ENCODE peak calls at places on chromosomes 3 and 15, in nine cellular contexts. H is SK-N-SH, O is lower lobe of right lung, E is HCT116, R is GM23248, N is OCI-LY7, A is spleen, M is left ventricle myocardium inferior, B is IMR-90. D is an unnamed sample.

GRCh38 chr15:48800811-48801460 is 9.9 kb downstream of the CEP152 start:
- DNase-seq in M (no peak), N (peak; percentile 13), A (no peak), R (peak; percentile 59), H (peak; percentile 20), B (peak; percentile 43), O (no peak), E (no peak), D (no peak)

GRCh38 chr15:100559330-100559729 is 30.6 kb upstream of the CERS3 start:
- DNase-seq in A (no peak), N (no peak), E (no peak), R (peak; percentile 85), M (no peak), O (no peak), B (peak; percentile 81), H (no peak), D (peak; percentile 48)

GRCh38 chr3:143507735-143508580 is 340.3 kb downstream of the SLC9A9 start:
- DNase-seq in B (peak; percentile 72), A (no peak), O (no peak), R (peak; percentile 87), M (no peak), H (no peak), N (no peak), E (no peak), D (no peak)

GRCh38 chr15:90099868-90100854 is 2.1 kb downstream of the IDH2 start:
- DNase-seq in M (no peak), B (peak; percentile 53), R (peak; percentile 94), O (no peak), E (no peak), A (peak; percentile 69), H (no peak), N (peak; percentile 45), D (peak; percentile 73)

GRCh38 chr3:134055661-134056060 is 25.9 kb upstream of the SLCO2A1 start:
- DNase-seq in N (no peak), B (no peak), A (peak; percentile 45), O (no peak), M (no peak), E (no peak), H (no peak), R (no peak), D (no peak)

GRCh38 chr15:63896336-63897115 is 62.8 kb upstream of the HERC1 start:
- DNase-seq in M (no peak), O (no peak), B (peak; percentile 81), N (no peak), R (peak; percentile 77), A (peak; percentile 81), E (no peak), H (no peak), D (peak; percentile 72)

GRCh38 chr15:63826513-63826912 is 7.2 kb downstream of the HERC1 start:
- DNase-seq in M (no peak), R (peak; percentile 56), E (no peak), N (peak; percentile 57), A (no peak), O (no peak), B (peak; percentile 48), H (no peak), D (no peak)

GRCh38 chr3:132203889-132204596 is 113.2 kb upstream of the ACP3 start:
- DNase-seq in M (no peak), N (no peak), B (no peak), R (no peak), E (no peak), H (no peak), A (no peak), O (no peak), D (no peak)

GRCh38 chr3:58570851-58571250 is 6.3 kb downstream of the FAM107A start:
- DNase-seq in O (no peak), A (peak; percentile 37), R (no peak), N (no peak), B (no peak), M (no peak), H (no peak), E (no peak), D (no peak)

GRCh38 chr15:85314653-85315052 is 65.8 kb upstream of the AKAP13 start:
- DNase-seq in R (peak; percentile 35), M (no peak), O (no peak), B (peak; percentile 73), A (no peak), E (no peak), N (no peak), H (no peak), D (no peak)

GRCh38 chr3:129417354-129417753 is 11.1 kb downstream of the EFCAB12 start:
- DNase-seq in H (no peak), R (peak; percentile 12), A (no peak), N (no peak), M (no peak), E (no peak), B (peak; percentile 74), O (no peak), D (no peak)

GRCh38 chr3:151504606-151505005 is 43.7 kb upstream of the IGSF10 start:
- DNase-seq in N (no peak), O (no peak), H (no peak), M (no peak), R (no peak), B (no peak), E (no peak), A (no peak), D (no peak)

GRCh38 chr15:37056168-37056893 is 44.0 kb downstream of the MEIS2 start:
- DNase-seq in A (no peak), E (no peak), R (no peak), H (no peak), M (peak; percentile 76), N (no peak), O (no peak), B (no peak), D (peak; percentile 52)

GRCh38 chr3:37922721-37923575 is 61.3 kb downstream of the CTDSPL start:
- DNase-seq in E (no peak), B (peak; percentile 61), R (peak; percentile 75), A (no peak), M (peak; percentile 37), H (no peak), O (no peak), N (no peak), D (peak; percentile 36)

GRCh38 chr3:49346797-49347251 is 7.0 kb upstream of the USP4 start:
- DNase-seq in E (no peak), N (no peak), O (no peak), B (peak; percentile 69), A (no peak), R (peak; percentile 82), H (no peak), M (no peak), D (no peak)

GRCh38 chr15:69600556-69601085 is 148.0 kb downstream of the RPLP1 start:
- DNase-seq in B (no peak), O (no peak), H (no peak), R (no peak), E (no peak), A (no peak), M (no peak), N (no peak), D (no peak)

GRCh38 chr15:69602095-69602494 is 149.5 kb downstream of the RPLP1 start:
- DNase-seq in E (no peak), B (no peak), A (no peak), O (no peak), M (no peak), N (no peak), H (no peak), R (no peak), D (no peak)

GRCh38 chr15:69602921-69603320 is 150.3 kb downstream of the RPLP1 start:
- DNase-seq in A (no peak), O (no peak), R (peak; percentile 24), M (no peak), H (no peak), E (no peak), B (no peak), N (no peak), D (no peak)

GRCh38 chr15:69597061-69597592 is 144.5 kb downstream of the RPLP1 start:
- DNase-seq in B (no peak), A (no peak), O (no peak), M (no peak), H (no peak), N (no peak), R (no peak), E (no peak), D (no peak)

GRCh38 chr15:69599271-69599670 is 146.7 kb downstream of the RPLP1 start:
- DNase-seq in O (no peak), E (no peak), M (no peak), R (no peak), H (no peak), B (no peak), A (no peak), N (no peak), D (no peak)
- H3K27ac ChIP-seq in O (no peak overlapping the region), E (no peak overlapping the region), M (no peak overlapping the region), R (no peak overlapping the region), H (no peak overlapping the region), B (no peak overlapping the region), A (no peak overlapping the region), N (no peak overlapping the region), D (no peak overlapping the region)

GRCh38 chr15:72227192-72227586 is 3.8 kb downstream of the PKM start:
- DNase-seq in N (peak; percentile 24), E (peak; percentile 59), M (no peak), H (no peak), B (peak; percentile 91), O (no peak), A (no peak), R (peak; percentile 92), D (peak; percentile 47)

GRCh38 chr15:72229947-72230196 is 1.1 kb downstream of the PKM start:
- DNase-seq in N (no peak), R (no peak), H (no peak), A (no peak), B (no peak), E (no peak), M (no peak), O (no peak), D (no peak)

GRCh38 chr15:72229076-72229946 is 1.7 kb downstream of the PKM start:
- DNase-seq in O (no peak), H (peak; percentile 24), B (peak; percentile 24), A (no peak), M (peak; percentile 25), R (peak; percentile 90), E (no peak), N (peak; percentile 76), D (peak; percentile 60)

GRCh38 chr15:72230197-72231065 is 559 bp downstream of the PKM start:
- DNase-seq in M (peak; percentile 94), A (peak; percentile 95), N (peak; percentile 83), E (no peak), R (peak; percentile 91), H (peak; percentile 95), B (peak; percentile 91), O (peak; percentile 92), D (peak; percentile 92)

GRCh38 chr15:72227720-72228119 is 3.3 kb downstream of the PKM start:
- DNase-seq in E (no peak), R (peak; percentile 45), B (no peak), O (no peak), N (no peak), M (no peak), H (no peak), A (no peak), D (no peak)
- H3K4me1 ChIP-seq in E (peaks cover 74% of the 10 kb centered on the region), R (peaks cover 52% of the 10 kb centered on the region), B (peaks cover 27% of the 10 kb centered on the region), O (peaks cover 63% of the 10 kb centered on the region), N (peaks cover 55% of the 10 kb centered on the region), M (peaks cover 93% of the 10 kb centered on the region), H (peaks cover 58% of the 10 kb centered on the region), A (peaks cover 45% of the 10 kb centered on the region), D (peaks cover 69% of the 10 kb centered on the region)

GRCh38 chr15:91940466-91941381 is 87.2 kb downstream of the SLCO3A1 start:
- DNase-seq in H (peak; percentile 45), B (no peak), O (peak; percentile 69), N (no peak), M (no peak), E (no peak), R (no peak), A (no peak), D (no peak)
- H3K27ac ChIP-seq in H (no peak overlapping the region), B (no peak overlapping the region), O (peak overlapping the region; percentile 83), N (no peak overlapping the region), M (peak overlapping the region; percentile 84), E (no peak overlapping the region), R (no peak overlapping the region), A (peak overlapping the region; percentile 71), D (no peak overlapping the region)

GRCh38 chr15:58738051-58738707 is 11.3 kb downstream of the ADAM10 start:
- DNase-seq in O (no peak), N (no peak), B (peak; percentile 49), H (no peak), M (no peak), A (no peak), R (peak; percentile 72), E (no peak), D (no peak)
- H3K4me1 ChIP-seq in O (peaks cover 58% of the 10 kb centered on the region), N (peaks cover 13% of the 10 kb centered on the region), B (peaks cover 13% of the 10 kb centered on the region), H (no peaks in the 10 kb centered on the region), M (peaks cover 94% of the 10 kb centered on the region), A (peaks cover 57% of the 10 kb centered on the region), R (peaks cover 23% of the 10 kb centered on the region), E (peaks cover 27% of the 10 kb centered on the region), D (peaks cover 40% of the 10 kb centered on the region)